ENCODE peak calls at places on chromosomes 4 and X, in eight cellular contexts. W, O, S, J, Q, A, D and N are unnamed samples.

GRCh38 chr4:97867557-97868091 is 275.7 kb downstream of the STPG2 start:
- DNase-seq in D (no peak), S (no peak), J (no peak), W (no peak), A (peak), O (no peak), Q (no peak), N (no peak)

GRCh38 chr4:121011780-121012340 is 60.5 kb downstream of the NDNF start:
- DNase-seq in O (no peak), J (no peak), A (no peak), Q (no peak), D (no peak), S (no peak), W (no peak), N (no peak)

GRCh38 chrX:1673337-1673736 is 58.5 kb downstream of the ASMT start:
- DNase-seq in J (no peak), O (peak), S (peak), D (no peak), A (peak), Q (peak), W (no peak), N (no peak)

GRCh38 chr4:1249731-1250526 is 999 bp upstream of the CTBP1 start:
- DNase-seq in D (no peak), J (peak), Q (no peak), W (no peak), S (peak), O (peak), A (no peak), N (peak)

GRCh38 chr4:1998296-1998695 is 10.5 kb downstream of the NELFA start:
- DNase-seq in A (no peak), J (no peak), Q (no peak), W (no peak), S (no peak), D (no peak), O (no peak), N (no peak)

GRCh38 chr4:165085946-165086345 is 26.7 kb downstream of the TMEM192 start:
- DNase-seq in A (peak), S (no peak), W (no peak), O (no peak), J (no peak), Q (no peak), D (no peak), N (no peak)

GRCh38 chr4:171117457-171117856 is 695.7 kb upstream of the GALNTL6 start:
- DNase-seq in D (peak), W (no peak), Q (no peak), J (no peak), O (no peak), A (peak), S (no peak), N (no peak)

GRCh38 chr4:73451978-73452747 is 16.1 kb downstream of the AFP start:
- DNase-seq in S (no peak), Q (no peak), W (no peak), J (no peak), D (no peak), O (no peak), A (no peak), N (no peak)

GRCh38 chrX:41984628-41985027 is 61.3 kb upstream of the CASK start:
- DNase-seq in S (no peak), W (no peak), J (no peak), D (peak), O (no peak), A (peak), Q (peak), N (no peak)

GRCh38 chr4:128565565-128566186 is 243.8 kb upstream of the JADE1 start:
- DNase-seq in J (no peak), W (no peak), D (peak), O (peak), S (peak), A (peak), Q (peak), N (peak)

GRCh38 chr4:155703486-155704227 is 37.0 kb downstream of the GUCY1A1 start:
- DNase-seq in W (no peak), A (no peak), D (peak), J (peak), O (no peak), S (peak), Q (no peak), N (no peak)

GRCh38 chrX:275967-276587 is 5.1 kb upstream of the PLCXD1 start:
- DNase-seq in D (peak), J (no peak), A (peak), S (peak), O (peak), W (no peak), Q (peak), N (peak)

GRCh38 chrX:108261541-108262218 is 170.1 kb downstream of the ATG4A start:
- DNase-seq in A (peak), S (no peak), O (no peak), D (peak), W (peak), Q (no peak), J (no peak), N (no peak)

GRCh38 chrX:44314259-44314734 is 29.2 kb downstream of the EFHC2 start:
- DNase-seq in D (no peak), Q (no peak), A (no peak), J (no peak), W (no peak), O (no peak), S (no peak), N (no peak)

GRCh38 chr4:152590179-152591031 is 54.5 kb upstream of the FBXW7 start:
- DNase-seq in Q (no peak), J (no peak), O (no peak), D (peak), S (no peak), W (peak), A (peak), N (no peak)

GRCh38 chrX:46922601-46923000 is 10.4 kb downstream of the JADE3 start:
- DNase-seq in O (no peak), Q (no peak), S (no peak), J (no peak), D (no peak), A (no peak), W (no peak), N (no peak)

GRCh38 chr4:141548791-141549190 is 87.6 kb upstream of the IL15 start:
- DNase-seq in Q (no peak), S (no peak), J (no peak), D (no peak), O (no peak), A (no peak), W (peak), N (no peak)

GRCh38 chrX:45083314-45083713 is 117.4 kb downstream of the DIPK2B start:
- DNase-seq in A (no peak), Q (no peak), O (no peak), D (no peak), J (no peak), W (no peak), S (no peak), N (no peak)

GRCh38 chrX:85851418-85851817 is 195.9 kb downstream of the CHM start:
- DNase-seq in D (peak), A (no peak), S (peak), J (no peak), W (no peak), Q (peak), O (peak), N (no peak)

GRCh38 chr4:154597798-154598774 is 7.5 kb upstream of the FGA start:
- DNase-seq in D (no peak), W (no peak), S (no peak), Q (no peak), A (no peak), J (no peak), O (no peak), N (no peak)

GRCh38 chr4:76733380-76733779 is 164.6 kb downstream of the SOWAHB start:
- DNase-seq in D (peak), Q (no peak), W (no peak), S (no peak), A (peak), O (peak), J (no peak), N (no peak)

GRCh38 chr4:77994194-77994721 is 62.9 kb upstream of the FRAS1 start:
- DNase-seq in J (no peak), A (peak), Q (peak), W (peak), O (peak), S (peak), D (peak), N (peak)

GRCh38 chrX:97756879-97757278 is 873.2 kb downstream of the RPA4 start:
- DNase-seq in Q (no peak), D (no peak), J (no peak), A (no peak), W (no peak), S (no peak), O (no peak), N (no peak)

GRCh38 chr4:188262464-188262863 is 123.2 kb downstream of the TRIML1 start:
- DNase-seq in D (peak), S (no peak), O (no peak), Q (no peak), W (no peak), J (no peak), A (peak), N (no peak)

GRCh38 chr4:121272526-121272925 is 108.3 kb downstream of the QRFPR start:
- DNase-seq in D (peak), S (no peak), Q (no peak), O (no peak), W (no peak), J (peak), A (peak), N (no peak)

GRCh38 chrX:122586831-122587230 is 597.2 kb upstream of the GRIA3 start:
- DNase-seq in O (no peak), A (no peak), S (no peak), W (no peak), D (no peak), Q (no peak), J (no peak), N (no peak)

GRCh38 chrX:2584659-2585470 is 84.1 kb upstream of the DHRSX start:
- DNase-seq in D (no peak), Q (no peak), O (no peak), A (no peak), W (no peak), J (no peak), S (no peak), N (no peak)

GRCh38 chrX:77087529-77088169 is 359.5 kb upstream of the FGF16 start:
- DNase-seq in W (no peak), Q (no peak), D (no peak), A (peak), O (no peak), J (no peak), S (no peak), N (no peak)

GRCh38 chr4:80909938-80910337 is 120.6 kb upstream of the BMP3 start:
- DNase-seq in S (no peak), O (no peak), D (no peak), Q (no peak), J (no peak), A (no peak), W (no peak), N (no peak)

GRCh38 chrX:46626566-46626965 is 53.0 kb downstream of the CHST7 start:
- DNase-seq in D (no peak), S (no peak), J (no peak), Q (no peak), A (no peak), W (no peak), O (no peak), N (no peak)

GRCh38 chr4:32778938-32779337 is 2058.8 kb downstream of the PCDH7 start:
- DNase-seq in Q (no peak), A (no peak), S (no peak), J (no peak), D (no peak), O (no peak), W (no peak), N (no peak)

GRCh38 chr4:32776435-32777203 is 2056.4 kb downstream of the PCDH7 start:
- DNase-seq in A (no peak), J (no peak), Q (no peak), S (no peak), O (no peak), D (no peak), W (no peak), N (no peak)

GRCh38 chr4:32775049-32775448 is 2054.9 kb downstream of the PCDH7 start:
- DNase-seq in W (no peak), A (peak), Q (no peak), S (peak), D (no peak), O (peak), J (no peak), N (no peak)

DNA sequence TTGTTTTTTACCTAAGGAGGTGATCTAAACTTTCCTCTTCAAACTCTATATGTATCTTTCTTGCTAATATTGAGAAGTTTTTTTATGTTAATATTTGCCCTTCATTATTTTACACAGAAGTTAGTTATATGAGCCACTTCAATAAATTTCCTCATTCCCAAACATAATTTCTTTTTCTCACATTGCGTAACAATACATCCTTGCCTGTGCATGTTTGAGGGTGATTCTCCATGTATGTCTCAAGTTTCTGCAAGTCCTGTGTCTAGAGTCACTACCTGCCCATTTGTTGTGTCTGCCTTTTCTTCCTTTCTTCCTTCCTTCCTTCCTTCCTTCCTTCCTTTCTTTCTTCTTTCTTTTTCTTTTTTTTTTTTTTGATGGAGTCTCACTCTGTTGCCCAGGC is 2057.9 kb downstream of the PCDH7 start:
- DNase-seq in O (no peak), Q (no peak), D (no peak), A (peak), S (no peak), W (no peak), J (no peak), N (no peak)
- TF ChIP-seq CTCF in O (no peak), Q (no peak), D (no peak), A (no peak), S (no peak), W (no peak), J (no peak), N (no peak)

GRCh38 chrX:17828156-17828555 is 32.9 kb downstream of the RAI2 start:
- DNase-seq in W (no peak), O (no peak), J (no peak), S (no peak), D (no peak), Q (no peak), A (no peak), N (no peak)
- TF ChIP-seq CTCF in W (no peak), O (no peak), J (no peak), S (no peak), D (no peak), Q (no peak), A (no peak), N (no peak)

DNA sequence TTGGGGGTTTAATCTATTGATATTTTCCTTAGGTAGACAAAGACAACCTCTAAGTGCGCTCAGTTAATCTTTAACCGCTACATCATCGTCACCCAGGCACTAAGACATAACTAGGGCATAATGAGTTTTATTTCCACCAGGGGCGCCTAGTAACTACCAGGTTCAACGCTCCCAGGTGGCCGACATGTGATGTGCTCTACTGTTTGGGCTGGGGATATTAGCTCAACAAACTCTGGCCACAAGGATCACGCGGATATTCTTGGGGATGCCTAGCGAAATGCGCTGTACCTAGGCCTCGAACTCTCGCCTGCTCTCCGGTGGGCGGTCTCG is 915 bp upstream of the RAB33B start:
- DNase-seq in D (peak), W (no peak), A (peak), S (peak), O (no peak), Q (no peak), J (no peak), N (peak)
- TF ChIP-seq CTCF in D (peak), W (peak), A (peak), S (peak), O (peak), Q (peak), J (peak), N (peak)

DNA sequence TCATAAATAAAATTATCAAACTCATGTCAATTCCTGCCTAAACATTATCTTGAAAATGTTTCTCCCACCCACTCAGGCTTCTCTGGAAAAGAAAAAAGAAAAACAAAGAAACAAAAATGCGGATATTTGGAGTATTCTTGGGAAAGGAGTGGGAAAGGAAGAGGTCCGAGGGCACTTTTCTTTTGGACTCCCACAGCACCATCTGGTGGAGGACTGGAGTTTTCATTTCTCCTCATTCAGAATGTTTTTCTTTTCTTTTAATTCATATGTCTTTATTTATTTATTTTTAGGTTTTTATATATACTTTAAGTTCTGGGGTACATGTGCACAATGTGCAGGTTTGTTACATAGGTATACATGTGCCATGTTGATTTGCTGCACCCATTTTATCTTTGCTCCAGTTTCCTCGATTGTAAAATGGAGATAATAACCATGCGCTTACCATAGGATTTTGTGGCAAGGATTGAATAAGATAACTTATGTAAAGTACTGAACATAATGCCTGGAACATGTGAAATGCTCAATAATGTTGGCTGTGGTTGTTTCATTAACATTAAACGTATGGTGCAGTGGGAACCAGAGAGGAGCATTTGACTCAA is 8.0 kb upstream of the KCNE5 start:
- DNase-seq in J (no peak), Q (peak), S (no peak), D (peak), O (peak), A (peak), W (no peak), N (no peak)
- TF ChIP-seq CTCF in J (peak), Q (peak), S (peak), D (peak), O (peak), A (peak), W (peak), N (peak)